ENCODE peak calls at places on chromosome 5, in four cellular contexts. S, J, T and N are unnamed samples.

GRCh38 chr5:180052211-180052818 is 19.2 kb downstream of the RNF130 start:
- DNase-seq in T (no peak), S (no peak), J (no peak), N (no peak)

GRCh38 chr5:91477408-91477807 is 94.3 kb upstream of the ARRDC3 start:
- DNase-seq in J (no peak), S (no peak), T (no peak), N (no peak)

GRCh38 chr5:9863486-9863885 is 233.3 kb upstream of the TAS2R1 start:
- DNase-seq in T (no peak), S (no peak), J (no peak), N (no peak)

GRCh38 chr5:140116716-140117115 is 2.8 kb downstream of the PURA start:
- DNase-seq in J (no peak), T (no peak), S (no peak), N (no peak)

GRCh38 chr5:6176294-6176693 is 202.1 kb downstream of the MED10 start:
- DNase-seq in J (no peak), S (no peak), T (no peak), N (no peak)

GRCh38 chr5:181217111-181217804 is 5.8 kb upstream of the TRIM41 start:
- DNase-seq in T (peak), S (no peak), J (peak), N (peak)

GRCh38 chr5:139481580-139482049 is 943 bp downstream of the STING1 start:
- DNase-seq in J (peak), T (peak), S (no peak), N (no peak)

GRCh38 chr5:6448622-6449464 is at the start of gene UBE2QL1:
- DNase-seq in S (no peak), T (no peak), J (no peak), N (no peak)

GRCh38 chr5:143428738-143429420 is 25.4 kb upstream of the NR3C1 start:
- DNase-seq in J (no peak), T (peak), S (no peak), N (no peak)

GRCh38 chr5:67095346-67095871 is 101.2 kb downstream of the CD180 start:
- DNase-seq in T (peak), S (no peak), J (peak), N (no peak)

GRCh38 chr5:113181853-113182490 is 205.4 kb downstream of the DCP2 start:
- DNase-seq in S (no peak), T (no peak), J (no peak), N (no peak)

DNA sequence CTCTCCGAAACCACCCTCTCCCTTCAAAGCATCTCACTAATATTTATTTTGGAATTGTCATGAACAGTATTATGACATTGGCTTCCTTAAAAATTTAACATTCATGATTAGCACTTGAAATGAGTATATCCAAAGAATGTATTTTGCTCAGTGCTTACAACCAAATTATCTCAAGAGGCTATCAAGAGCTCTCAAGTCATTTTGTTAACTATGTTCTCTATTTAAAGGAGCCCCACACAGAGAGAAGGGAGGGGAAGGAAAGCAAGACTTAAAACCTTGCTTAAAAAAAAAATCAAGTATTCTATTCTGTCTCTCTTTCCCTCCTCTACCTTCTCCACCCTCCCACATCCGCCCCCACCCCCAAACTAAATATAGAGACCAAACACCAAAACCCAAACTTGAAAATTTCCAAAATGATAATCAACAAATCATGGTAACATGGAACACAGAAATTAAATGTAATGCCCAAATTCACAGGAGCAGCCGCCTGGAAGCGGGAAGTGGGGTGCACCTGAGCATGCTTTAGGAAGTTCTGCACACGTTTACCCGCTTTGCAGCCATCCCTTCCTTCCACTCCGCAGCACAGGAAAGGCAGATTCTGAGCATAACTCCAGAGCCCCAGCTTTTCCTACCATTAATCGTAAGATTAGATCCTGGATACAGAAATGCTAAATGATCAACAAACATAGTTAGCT is 66.9 kb downstream of the EBF1 start:
- DNase-seq in J (no peak), S (no peak), T (no peak), N (no peak)
- H3K4me3 ChIP-seq in J (no peak), S (no peak), T (no peak), N (no peak)

DNA sequence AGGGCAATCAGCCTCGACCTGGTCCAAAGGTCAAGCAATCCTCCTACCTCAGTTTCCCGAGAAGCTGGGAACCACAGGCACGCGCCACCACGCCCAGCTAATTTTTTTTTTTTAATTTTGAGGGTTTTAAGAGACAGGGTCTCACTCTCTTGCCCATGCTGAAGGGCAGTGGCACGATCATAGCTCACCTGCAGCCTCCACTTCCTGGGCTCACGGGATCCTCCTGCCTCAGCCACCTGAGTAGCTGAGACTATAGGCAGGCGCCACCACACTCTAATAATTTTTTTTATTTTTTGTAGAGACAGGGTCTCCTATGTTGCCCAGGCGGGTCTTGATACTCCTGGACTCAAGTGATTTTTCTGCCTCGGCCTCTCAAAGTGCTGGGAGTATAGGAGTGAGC is 1.6 kb downstream of the UIMC1 start:
- DNase-seq in S (no peak), T (no peak), J (no peak), N (no peak)
- H3K4me3 ChIP-seq in S (peak), T (peak), J (no peak), N (peak)

GRCh38 chr5:76402880-76403712 is at the start of gene IQGAP2:
- DNase-seq in T (peak), J (peak), S (peak), N (peak)

GRCh38 chr5:76403963-76404693 is 1.0 kb downstream of the IQGAP2 start:
- DNase-seq in T (no peak), S (no peak), J (peak), N (peak)

GRCh38 chr5:76406014-76406413 is 2.9 kb downstream of the IQGAP2 start:
- DNase-seq in J (no peak), S (no peak), T (no peak), N (no peak)

GRCh38 chr5:76403713-76403962 is 553 bp downstream of the IQGAP2 start:
- DNase-seq in J (no peak), T (no peak), S (no peak), N (no peak)

DNA sequence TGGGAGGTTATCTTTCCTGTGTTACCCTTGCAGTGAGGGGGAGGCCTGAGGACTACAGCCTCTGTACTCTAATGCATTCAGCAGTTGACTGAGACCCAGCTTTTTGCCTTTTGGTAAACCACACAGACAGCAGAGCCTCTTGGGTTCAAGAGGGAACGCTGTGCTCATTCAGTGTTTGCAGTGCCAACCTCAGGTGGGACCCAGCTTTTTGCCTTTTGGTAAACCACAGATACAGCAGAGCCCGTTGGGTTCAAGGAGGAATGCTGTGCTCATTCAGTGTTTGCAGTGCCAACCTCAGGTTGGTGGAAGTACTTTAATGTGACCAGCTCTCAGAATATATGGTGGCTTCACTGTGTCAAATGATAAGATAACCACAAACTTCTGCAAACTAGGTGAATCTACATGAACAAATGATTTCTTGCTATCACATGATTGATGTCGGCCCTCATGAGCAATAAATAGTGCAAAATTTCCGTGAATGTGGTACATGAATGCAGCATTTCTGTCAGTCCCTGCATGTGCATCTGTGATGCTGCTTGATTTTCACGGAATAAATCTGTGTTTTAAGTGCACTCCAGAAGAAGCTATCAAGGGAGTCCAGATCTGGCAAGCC is 1.7 kb downstream of the IQGAP2 start:
- DNase-seq in T (no peak), J (no peak), S (no peak), N (no peak)
- H3K4me3 ChIP-seq in T (no peak), J (peak), S (no peak), N (peak)

DNA sequence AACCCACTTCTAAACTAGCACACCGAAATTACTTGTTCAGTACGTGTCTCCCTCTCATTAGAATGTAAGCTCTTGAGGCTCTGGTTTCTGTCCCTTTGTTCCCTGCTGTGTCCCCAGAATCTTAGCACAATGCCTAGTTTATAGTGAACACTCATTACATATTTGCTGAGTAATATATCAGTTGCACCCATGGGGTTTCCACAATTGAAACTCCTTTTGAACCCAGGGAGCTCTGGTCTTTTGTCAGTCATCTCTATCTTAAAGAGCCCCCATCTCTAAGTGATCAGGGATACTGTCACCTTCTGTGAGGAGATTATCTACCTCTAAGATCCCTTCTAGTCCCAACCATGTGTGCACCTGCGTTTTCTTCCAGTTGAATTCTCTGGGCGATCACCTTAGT is 12.8 kb downstream of the CAMK4 start:
- DNase-seq in S (no peak), T (no peak), J (no peak), N (no peak)
- H3K4me3 ChIP-seq in S (no peak), T (no peak), J (no peak), N (no peak)

DNA sequence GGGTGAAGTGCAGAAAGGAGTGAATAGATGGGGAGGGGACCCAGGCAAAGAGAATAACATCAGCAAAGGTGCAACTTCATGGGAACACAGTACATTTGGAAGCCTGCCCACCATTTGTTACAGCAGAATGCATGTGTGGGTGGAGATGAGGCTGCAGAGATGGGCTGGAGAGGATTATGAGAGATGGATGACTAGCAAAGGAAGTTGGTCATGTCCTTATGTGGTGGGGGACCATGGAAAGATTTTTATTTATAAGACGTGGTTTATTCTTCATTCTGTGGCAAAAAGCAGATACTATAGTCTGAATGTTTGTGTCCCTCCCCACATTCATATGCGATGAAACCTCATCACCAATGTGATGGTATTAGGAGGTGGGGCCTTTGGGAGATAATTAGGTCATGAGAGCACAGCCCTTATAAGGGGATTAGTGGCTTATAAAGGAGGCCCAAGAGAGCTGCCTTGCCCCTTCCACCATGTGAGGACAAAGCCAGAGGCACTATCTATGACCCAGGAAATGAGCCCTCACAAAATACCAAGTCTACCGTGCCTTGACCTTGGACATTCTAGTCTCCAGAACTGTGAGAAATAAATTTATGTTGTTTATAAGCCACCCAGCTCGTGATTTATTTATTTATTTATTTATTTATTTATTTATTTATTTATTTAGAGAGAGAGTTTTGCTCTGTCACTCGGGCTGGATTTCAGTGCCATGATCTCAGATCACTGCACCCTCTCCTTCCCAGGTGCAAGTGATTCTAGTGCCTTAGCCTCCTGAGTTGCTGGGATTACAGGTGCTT is 483.7 kb downstream of the RAB3C start:
- DNase-seq in S (no peak), T (peak), J (no peak), N (no peak)
- H3K4me3 ChIP-seq in S (no peak), T (no peak), J (no peak), N (no peak)